ENCODE peak calls at places on chromosome 2, in six cellular contexts. One of them, this sample, is unnamed.

GRCh38 chr2:237242091-237242536 is 156.4 kb downstream of the COPS8 start:
- DNase-seq in CD4-positive, alpha-beta memory T cell: no peak
- DNase-seq in heart left ventricle: no peak
- DNase-seq in A673: no peak
- DNase-seq in effector memory CD4-positive, alpha-beta T cell: no peak
- DNase-seq in GM06990: no peak
- DNase-seq in this sample: no peak

GRCh38 chr2:25169073-25169470 is 692 bp upstream of the POMC start:
- DNase-seq in heart left ventricle: no peak
- DNase-seq in GM06990: no peak
- DNase-seq in effector memory CD4-positive, alpha-beta T cell: no peak
- DNase-seq in A673: no peak
- DNase-seq in CD4-positive, alpha-beta memory T cell: no peak
- DNase-seq in this sample: no peak

GRCh38 chr2:3302751-3303582 is 74.7 kb downstream of the EIPR1 start:
- DNase-seq in CD4-positive, alpha-beta memory T cell: no peak
- DNase-seq in effector memory CD4-positive, alpha-beta T cell: no peak
- DNase-seq in heart left ventricle: no peak
- DNase-seq in GM06990: no peak
- DNase-seq in A673: no peak
- DNase-seq in this sample: no peak

GRCh38 chr2:110770308-110770695 is 37.9 kb downstream of the ACOXL start:
- DNase-seq in effector memory CD4-positive, alpha-beta T cell: no peak
- DNase-seq in CD4-positive, alpha-beta memory T cell: no peak
- DNase-seq in A673: no peak
- DNase-seq in heart left ventricle: peak; percentile 55
- DNase-seq in GM06990: no peak
- DNase-seq in this sample: no peak

GRCh38 chr2:44362207-44363015 is 664 bp downstream of the CAMKMT start:
- DNase-seq in GM06990: no peak
- DNase-seq in effector memory CD4-positive, alpha-beta T cell: peak; percentile 11
- DNase-seq in A673: peak; percentile 67
- DNase-seq in CD4-positive, alpha-beta memory T cell: peak; percentile 40
- DNase-seq in heart left ventricle: peak; percentile 38
- DNase-seq in this sample: peak; percentile 55

GRCh38 chr2:237693281-237694039 is 66.1 kb downstream of the LRRFIP1 start:
- DNase-seq in heart left ventricle: no peak
- DNase-seq in effector memory CD4-positive, alpha-beta T cell: no peak
- DNase-seq in CD4-positive, alpha-beta memory T cell: peak; percentile 35
- DNase-seq in GM06990: no peak
- DNase-seq in A673: no peak
- DNase-seq in this sample: no peak

GRCh38 chr2:12556762-12557161 is 160.0 kb upstream of the TRIB2 start:
- DNase-seq in heart left ventricle: no peak
- DNase-seq in GM06990: no peak
- DNase-seq in A673: no peak
- DNase-seq in effector memory CD4-positive, alpha-beta T cell: no peak
- DNase-seq in CD4-positive, alpha-beta memory T cell: no peak
- DNase-seq in this sample: peak; percentile 50

GRCh38 chr2:134314656-134315377 is 60.9 kb downstream of the MGAT5 start:
- DNase-seq in A673: no peak
- DNase-seq in heart left ventricle: peak; percentile 51
- DNase-seq in CD4-positive, alpha-beta memory T cell: no peak
- DNase-seq in effector memory CD4-positive, alpha-beta T cell: no peak
- DNase-seq in GM06990: no peak
- DNase-seq in this sample: no peak

GRCh38 chr2:235116885-235117492 is 165.2 kb downstream of the SH3BP4 start:
- DNase-seq in GM06990: no peak
- DNase-seq in A673: peak; percentile 79
- DNase-seq in CD4-positive, alpha-beta memory T cell: peak; percentile 26
- DNase-seq in effector memory CD4-positive, alpha-beta T cell: no peak
- DNase-seq in heart left ventricle: no peak
- DNase-seq in this sample: peak; percentile 62

GRCh38 chr2:238744951-238745350 is 102.9 kb upstream of the TWIST2 start:
- DNase-seq in CD4-positive, alpha-beta memory T cell: no peak
- DNase-seq in effector memory CD4-positive, alpha-beta T cell: no peak
- DNase-seq in heart left ventricle: no peak
- DNase-seq in A673: no peak
- DNase-seq in GM06990: no peak
- DNase-seq in this sample: no peak

GRCh38 chr2:110931648-110932047 is 189.1 kb upstream of the BCL2L11 start:
- DNase-seq in CD4-positive, alpha-beta memory T cell: no peak
- DNase-seq in GM06990: no peak
- DNase-seq in heart left ventricle: no peak
- DNase-seq in effector memory CD4-positive, alpha-beta T cell: no peak
- DNase-seq in A673: no peak
- DNase-seq in this sample: no peak

DNA sequence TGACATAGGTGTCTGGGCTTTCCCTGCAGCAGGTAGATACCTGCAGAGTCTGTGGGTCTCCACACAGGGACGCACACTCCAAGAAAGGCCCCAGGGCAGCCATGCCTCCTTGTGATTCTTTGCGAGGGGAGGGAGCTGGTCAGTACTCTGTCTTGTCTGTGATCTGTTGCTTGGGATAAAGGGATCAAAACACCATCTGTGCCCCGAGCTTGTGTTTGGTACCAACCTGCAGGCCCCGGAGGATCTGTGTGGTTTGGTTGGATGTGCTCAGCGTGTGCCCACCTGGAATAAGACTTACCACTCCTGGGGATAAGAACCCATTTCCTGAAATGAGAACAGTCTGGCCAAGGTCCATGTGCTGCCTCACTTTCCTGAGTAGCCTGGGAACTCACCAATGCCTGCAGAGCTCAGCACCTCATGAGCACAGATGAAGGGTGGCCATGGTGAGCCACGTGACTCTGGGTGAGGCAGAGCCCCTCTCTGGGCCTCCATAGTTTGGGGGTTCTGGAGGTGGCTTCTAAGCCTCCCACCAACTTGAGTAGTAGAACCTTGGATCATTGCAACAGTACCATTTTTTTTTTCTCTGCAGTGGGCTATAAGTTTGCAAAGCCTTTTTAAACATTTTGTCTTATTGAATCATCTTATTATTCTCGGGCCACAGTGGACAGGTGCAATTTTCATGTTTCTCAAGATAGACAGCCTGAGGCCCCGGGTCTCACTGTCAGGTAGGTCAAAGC is 134.8 kb downstream of the DDX1 start:
- DNase-seq in effector memory CD4-positive, alpha-beta T cell: no peak
- DNase-seq in heart left ventricle: no peak
- DNase-seq in A673: no peak
- DNase-seq in CD4-positive, alpha-beta memory T cell: no peak
- DNase-seq in GM06990: no peak
- DNase-seq in this sample: no peak
- H3K27me3 ChIP-seq in effector memory CD4-positive, alpha-beta T cell: no peaks in the 10 kb centered on the region
- H3K27me3 ChIP-seq in heart left ventricle: no peaks in the 10 kb centered on the region
- H3K27me3 ChIP-seq in A673: no peaks in the 10 kb centered on the region
- H3K27me3 ChIP-seq in CD4-positive, alpha-beta memory T cell: no peaks in the 10 kb centered on the region
- H3K27me3 ChIP-seq in GM06990: peaks cover 2% of the 10 kb centered on the region
- H3K27me3 ChIP-seq in this sample: peaks cover 1% of the 10 kb centered on the region

GRCh38 chr2:170714156-170715061 is 728 bp upstream of the SP5 start:
- DNase-seq in A673: peak; percentile 25
- DNase-seq in CD4-positive, alpha-beta memory T cell: no peak
- DNase-seq in effector memory CD4-positive, alpha-beta T cell: no peak
- DNase-seq in GM06990: no peak
- DNase-seq in heart left ventricle: no peak
- DNase-seq in this sample: peak; percentile 87
- H3K27me3 ChIP-seq in A673: peaks cover 100% of the 10 kb centered on the region
- H3K27me3 ChIP-seq in CD4-positive, alpha-beta memory T cell: peaks cover 45% of the 10 kb centered on the region
- H3K27me3 ChIP-seq in effector memory CD4-positive, alpha-beta T cell: peaks cover 72% of the 10 kb centered on the region
- H3K27me3 ChIP-seq in GM06990: no peaks in the 10 kb centered on the region
- H3K27me3 ChIP-seq in heart left ventricle: peaks cover 100% of the 10 kb centered on the region
- H3K27me3 ChIP-seq in this sample: peaks cover 6% of the 10 kb centered on the region

DNA sequence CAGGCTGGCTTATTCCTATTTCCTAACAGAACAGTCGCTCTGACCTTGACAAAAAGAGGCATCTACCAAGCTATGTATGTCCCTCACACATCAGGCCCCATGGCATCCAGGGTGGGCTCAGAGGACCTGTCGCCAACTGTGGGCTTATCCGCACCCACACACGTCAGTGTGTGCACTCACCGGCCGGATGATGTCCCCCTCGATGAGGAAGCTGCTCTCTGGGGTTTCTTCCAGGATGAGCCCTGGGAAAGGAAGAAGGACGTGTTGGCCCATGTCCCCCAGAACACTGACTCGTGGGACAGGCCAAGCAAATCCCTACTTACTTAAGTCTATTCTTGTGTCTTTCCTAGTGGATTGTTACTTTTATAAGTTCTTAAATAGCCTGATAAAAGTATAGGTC is 3.1 kb downstream of the ASTL start:
- DNase-seq in A673: no peak
- DNase-seq in effector memory CD4-positive, alpha-beta T cell: no peak
- DNase-seq in heart left ventricle: no peak
- DNase-seq in CD4-positive, alpha-beta memory T cell: no peak
- DNase-seq in GM06990: no peak
- DNase-seq in this sample: no peak
- H3K27me3 ChIP-seq in A673: no peaks in the 10 kb centered on the region
- H3K27me3 ChIP-seq in effector memory CD4-positive, alpha-beta T cell: no peaks in the 10 kb centered on the region
- H3K27me3 ChIP-seq in heart left ventricle: peaks cover 9% of the 10 kb centered on the region
- H3K27me3 ChIP-seq in CD4-positive, alpha-beta memory T cell: no peaks in the 10 kb centered on the region
- H3K27me3 ChIP-seq in GM06990: no peaks in the 10 kb centered on the region
- H3K27me3 ChIP-seq in this sample: peaks cover 19% of the 10 kb centered on the region

DNA sequence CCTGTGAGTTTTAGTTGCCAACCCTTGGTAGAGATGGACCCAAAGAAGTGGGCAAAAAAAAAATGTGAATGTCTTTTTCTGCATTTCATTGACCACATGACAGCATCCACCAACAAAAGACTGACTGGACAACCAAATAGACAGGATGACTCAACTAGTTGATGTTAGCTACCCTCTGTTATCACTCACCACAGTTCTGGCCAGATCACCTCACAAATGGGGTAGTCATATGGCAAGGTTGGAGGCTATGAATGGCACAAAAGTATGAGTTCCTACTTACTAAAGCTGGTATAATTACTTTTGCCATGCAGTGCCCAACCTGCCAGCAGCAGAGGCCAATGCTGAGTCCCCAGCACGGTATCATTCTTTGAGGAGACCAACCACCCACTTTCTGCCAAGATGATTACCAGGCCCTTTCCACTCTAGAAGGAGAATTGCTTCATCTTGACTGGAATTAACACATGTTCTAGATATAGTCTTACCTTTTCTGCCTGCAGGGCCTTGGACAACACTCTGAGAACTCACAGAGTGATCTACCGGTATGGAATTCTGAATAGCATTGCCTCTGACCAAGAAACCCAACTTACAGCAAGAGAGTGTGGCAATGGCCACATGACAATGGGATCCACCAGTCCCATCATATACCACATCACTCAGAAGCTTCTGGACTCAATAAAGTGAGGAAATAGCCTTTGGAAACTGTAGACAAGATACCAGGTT is 20.1 kb upstream of the TCF7L1 start:
- DNase-seq in GM06990: no peak
- DNase-seq in A673: no peak
- DNase-seq in heart left ventricle: no peak
- DNase-seq in CD4-positive, alpha-beta memory T cell: no peak
- DNase-seq in effector memory CD4-positive, alpha-beta T cell: no peak
- DNase-seq in this sample: no peak
- H3K27me3 ChIP-seq in GM06990: no peaks in the 10 kb centered on the region
- H3K27me3 ChIP-seq in A673: no peaks in the 10 kb centered on the region
- H3K27me3 ChIP-seq in heart left ventricle: no peaks in the 10 kb centered on the region
- H3K27me3 ChIP-seq in CD4-positive, alpha-beta memory T cell: peaks cover 8% of the 10 kb centered on the region
- H3K27me3 ChIP-seq in effector memory CD4-positive, alpha-beta T cell: no peaks in the 10 kb centered on the region
- H3K27me3 ChIP-seq in this sample: peaks cover 5% of the 10 kb centered on the region